ENCODE peak calls at places on chromosomes 16 and 17, in ten cellular contexts. U is GM10248; B is activated gamma-delta T cell treated with Interleukin-2 at 50 U/mL for 16 hours; Q is CD8-positive, alpha-beta T cell; S is astrocyte of the cerebellum; L is nephron progenitor cell; C is tibial nerve; K is GF-D8; R is heart right ventricle; H is NCI-H1092 treated with DMSO at 0.1 percent for 48 hours. T is an unnamed sample.

GRCh38 chr16:28623172-28623711 is 13.4 kb upstream of the SULT1A1 start:
- DNase-seq in U (no peak), B (peak), Q (peak), S (no peak), L (no peak), C (no peak), K (peak), R (no peak), H (peak), T (peak)

GRCh38 chr16:83473109-83473508 is 334.7 kb upstream of the HSBP1 start:
- DNase-seq in U (no peak), B (no peak), Q (no peak), S (no peak), L (no peak), C (no peak), K (no peak), R (no peak), H (no peak), T (no peak)

GRCh38 chr17:77449908-77450741 is 309.4 kb downstream of the SEC14L1 start:
- DNase-seq in U (peak), B (no peak), Q (no peak), S (no peak), L (peak), C (peak), K (no peak), R (peak), H (no peak), T (no peak)

GRCh38 chr16:2839650-2840450 is 9.7 kb downstream of the ZG16B start:
- DNase-seq in U (no peak), B (no peak), Q (no peak), S (no peak), L (no peak), C (no peak), K (no peak), R (no peak), H (no peak), T (no peak)

GRCh38 chr17:57109393-57110151 is 24.5 kb downstream of the AKAP1 start:
- DNase-seq in U (no peak), B (no peak), Q (no peak), S (no peak), L (no peak), C (no peak), K (no peak), R (peak), H (no peak), T (no peak)

GRCh38 chr16:59748531-59748930 is 1014.4 kb upstream of the GOT2 start:
- DNase-seq in U (no peak), B (no peak), Q (no peak), S (no peak), L (no peak), C (no peak), K (no peak), R (no peak), H (no peak), T (no peak)

GRCh38 chr16:89355686-89356085 is 134.7 kb downstream of the ANKRD11 start:
- DNase-seq in U (no peak), B (no peak), Q (no peak), S (no peak), L (no peak), C (no peak), K (no peak), R (no peak), H (no peak), T (no peak)

GRCh38 chr16:69888005-69888560 is 63.1 kb upstream of the CLEC18A start:
- DNase-seq in U (peak), B (no peak), Q (no peak), S (no peak), L (peak), C (no peak), K (no peak), R (no peak), H (no peak), T (no peak)

GRCh38 chr17:62631936-62632924 is 4.8 kb downstream of the MRC2 start:
- DNase-seq in U (no peak), B (no peak), Q (no peak), S (no peak), L (no peak), C (no peak), K (no peak), R (no peak), H (no peak), T (no peak)

GRCh38 chr16:52316241-52316640 is 230.7 kb downstream of the TOX3 start:
- DNase-seq in U (no peak), B (no peak), Q (no peak), S (no peak), L (no peak), C (no peak), K (no peak), R (no peak), H (no peak), T (no peak)

GRCh38 chr17:39831588-39831987 is 32.5 kb downstream of the IKZF3 start:
- DNase-seq in U (no peak), B (no peak), Q (no peak), S (no peak), L (no peak), C (no peak), K (no peak), R (no peak), H (no peak), T (no peak)

GRCh38 chr16:2777231-2777902 is at the start of gene ELOB:
- DNase-seq in U (peak), B (peak), Q (peak), S (peak), L (peak), C (peak), K (peak), R (peak), H (peak), T (peak)

GRCh38 chr16:81517630-81518438 is 73.2 kb downstream of the CMIP start:
- DNase-seq in U (no peak), B (no peak), Q (no peak), S (no peak), L (no peak), C (no peak), K (no peak), R (no peak), H (no peak), T (no peak)

GRCh38 chr16:55465077-55465896 is 13.7 kb upstream of the MMP2 start:
- DNase-seq in U (peak), B (peak), Q (peak), S (peak), L (peak), C (peak), K (peak), R (peak), H (peak), T (peak)

GRCh38 chr16:58222532-58223316 is 24.8 kb upstream of the CSNK2A2 start:
- DNase-seq in U (no peak), B (no peak), Q (no peak), S (no peak), L (no peak), C (no peak), K (no peak), R (no peak), H (no peak), T (no peak)

GRCh38 chr17:58020401-58020800 is 13.4 kb upstream of the SRSF1 start:
- DNase-seq in U (no peak), B (no peak), Q (no peak), S (no peak), L (no peak), C (no peak), K (no peak), R (no peak), H (no peak), T (no peak)

GRCh38 chr17:73288534-73289302 is 23.1 kb downstream of the CDC42EP4 start:
- DNase-seq in U (no peak), B (no peak), Q (no peak), S (no peak), L (no peak), C (peak), K (no peak), R (peak), H (no peak), T (no peak)

GRCh38 chr16:88560722-88561484 is 9.3 kb upstream of the ZC3H18 start:
- DNase-seq in U (no peak), B (no peak), Q (no peak), S (peak), L (peak), C (no peak), K (no peak), R (no peak), H (no peak), T (no peak)

GRCh38 chr17:78168906-78169793 is 769 bp downstream of the SYNGR2 start:
- DNase-seq in U (peak), B (peak), Q (peak), S (no peak), L (peak), C (no peak), K (no peak), R (peak), H (no peak), T (no peak)

GRCh38 chr17:40791808-40792436 is 7.8 kb downstream of the KRT28 start:
- DNase-seq in U (no peak), B (no peak), Q (no peak), S (peak), L (no peak), C (no peak), K (no peak), R (no peak), H (peak), T (no peak)